ENCODE peak calls at places on chromosome X, in four cellular contexts. One of them, this sample, is unnamed.

GRCh38 chrX:52870041-52870440 is 2.2 kb upstream of the XAGE3 start:
- DNase-seq in colonic mucosa: no peak
- DNase-seq in A549: no peak
- DNase-seq in OCI-LY7: no peak
- DNase-seq in this sample: no peak

GRCh38 chrX:17596546-17597205 is 140.6 kb upstream of the SCML1 start:
- DNase-seq in A549: no peak
- DNase-seq in colonic mucosa: no peak
- DNase-seq in OCI-LY7: no peak
- DNase-seq in this sample: no peak

GRCh38 chrX:44101300-44101699 is 128.1 kb upstream of the NDP start:
- DNase-seq in colonic mucosa: no peak
- DNase-seq in OCI-LY7: no peak
- DNase-seq in A549: no peak
- DNase-seq in this sample: no peak

GRCh38 chrX:84735025-84735424 is 232.8 kb upstream of the HDX start:
- DNase-seq in colonic mucosa: no peak
- DNase-seq in OCI-LY7: no peak
- DNase-seq in A549: no peak
- DNase-seq in this sample: no peak

GRCh38 chrX:120625366-120625765 is 4.5 kb downstream of the C1GALT1C1 start:
- DNase-seq in A549: no peak
- DNase-seq in colonic mucosa: no peak
- DNase-seq in OCI-LY7: no peak
- DNase-seq in this sample: no peak

GRCh38 chrX:2928127-2928582 is 984 bp downstream of the ARSD start:
- DNase-seq in OCI-LY7: no peak
- DNase-seq in colonic mucosa: peak; percentile 69
- DNase-seq in A549: peak; percentile 52
- DNase-seq in this sample: no peak

GRCh38 chrX:95117556-95117955 is 1443.5 kb downstream of the FAM133A start:
- DNase-seq in colonic mucosa: no peak
- DNase-seq in OCI-LY7: no peak
- DNase-seq in A549: no peak
- DNase-seq in this sample: no peak

GRCh38 chrX:100643212-100643611 is 787 bp upstream of the SRPX2 start:
- DNase-seq in OCI-LY7: no peak
- DNase-seq in A549: no peak
- DNase-seq in colonic mucosa: no peak
- DNase-seq in this sample: no peak

GRCh38 chrX:254630-255215 is 26.5 kb upstream of the PLCXD1 start:
- DNase-seq in A549: no peak
- DNase-seq in OCI-LY7: no peak
- DNase-seq in colonic mucosa: no peak
- DNase-seq in this sample: no peak

GRCh38 chrX:57241967-57242366 is 44.5 kb upstream of the FAAH2 start:
- DNase-seq in OCI-LY7: no peak
- DNase-seq in A549: no peak
- DNase-seq in colonic mucosa: no peak
- DNase-seq in this sample: no peak

GRCh38 chrX:101417981-101418841 is 10.2 kb downstream of the HNRNPH2 start:
- DNase-seq in OCI-LY7: no peak
- DNase-seq in A549: no peak
- DNase-seq in colonic mucosa: peak; percentile 65
- DNase-seq in this sample: no peak

GRCh38 chrX:129361566-129361965 is 161.7 kb downstream of the SMARCA1 start:
- DNase-seq in OCI-LY7: no peak
- DNase-seq in A549: no peak
- DNase-seq in colonic mucosa: no peak
- DNase-seq in this sample: no peak

GRCh38 chrX:129359269-129359668 is 164.0 kb downstream of the SMARCA1 start:
- DNase-seq in OCI-LY7: no peak
- DNase-seq in colonic mucosa: no peak
- DNase-seq in A549: no peak
- DNase-seq in this sample: no peak

DNA sequence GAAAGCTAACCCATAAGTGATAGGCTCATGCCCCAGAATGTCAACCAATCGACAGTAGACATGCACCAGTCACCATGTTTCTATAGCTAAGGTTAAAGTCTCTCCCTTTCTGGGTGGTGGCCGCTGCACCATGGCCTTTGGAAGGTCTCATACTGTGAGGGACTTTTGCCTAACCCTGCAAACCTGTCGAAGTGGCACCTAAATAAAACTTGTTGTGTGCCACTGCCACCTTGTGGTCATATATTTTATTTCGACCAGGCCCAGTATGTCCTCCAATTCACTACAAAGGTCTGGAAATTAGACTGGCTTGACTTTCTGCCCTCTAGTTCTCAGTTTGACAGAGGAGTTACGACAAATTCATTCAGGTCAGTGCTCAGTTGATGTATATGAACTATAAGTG is 163.1 kb downstream of the SMARCA1 start:
- DNase-seq in OCI-LY7: peak; percentile 47
- DNase-seq in colonic mucosa: peak; percentile 45
- DNase-seq in A549: peak; percentile 13
- DNase-seq in this sample: no peak
- TF ChIP-seq CTCF in OCI-LY7: peak; percentile 76
- TF ChIP-seq CTCF in colonic mucosa: peak; percentile 47
- TF ChIP-seq CTCF in A549: peak; percentile 60
- TF ChIP-seq CTCF in this sample: peak; percentile 38

GRCh38 chrX:79079477-79079876 is 65.0 kb upstream of the GPR174 start:
- DNase-seq in OCI-LY7: no peak
- DNase-seq in colonic mucosa: no peak
- DNase-seq in A549: no peak
- DNase-seq in this sample: no peak
- H3K4me3 ChIP-seq in OCI-LY7: no peak overlapping the region
- H3K4me3 ChIP-seq in colonic mucosa: no peak overlapping the region
- H3K4me3 ChIP-seq in A549: no peak overlapping the region
- H3K4me3 ChIP-seq in this sample: no peak overlapping the region

DNA sequence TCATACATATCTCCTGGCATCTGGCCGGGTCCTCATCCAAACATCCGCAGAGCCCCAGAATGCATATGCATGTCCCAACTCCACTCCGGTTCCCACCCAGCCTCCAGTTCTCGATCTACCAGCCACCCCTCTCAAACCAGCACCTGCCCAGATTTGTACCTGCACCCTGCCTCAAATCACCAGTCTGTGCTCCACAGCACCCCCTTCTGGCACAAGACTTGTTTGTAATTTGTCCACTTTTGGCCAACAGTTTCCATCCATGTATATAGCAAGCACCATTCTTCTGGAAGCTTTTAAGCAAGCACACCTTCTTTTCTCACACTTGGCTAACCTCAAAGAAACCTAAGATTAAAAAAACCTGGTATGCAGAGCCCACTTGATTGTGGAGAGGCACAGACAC is 644.1 kb downstream of the MID1IP1 start:
- DNase-seq in A549: no peak
- DNase-seq in OCI-LY7: peak; percentile 11
- DNase-seq in colonic mucosa: peak; percentile 41
- DNase-seq in this sample: no peak
- TF ChIP-seq CTCF in A549: no peak
- TF ChIP-seq CTCF in OCI-LY7: peak; percentile 63
- TF ChIP-seq CTCF in colonic mucosa: peak; percentile 32
- TF ChIP-seq CTCF in this sample: peak; percentile 42

DNA sequence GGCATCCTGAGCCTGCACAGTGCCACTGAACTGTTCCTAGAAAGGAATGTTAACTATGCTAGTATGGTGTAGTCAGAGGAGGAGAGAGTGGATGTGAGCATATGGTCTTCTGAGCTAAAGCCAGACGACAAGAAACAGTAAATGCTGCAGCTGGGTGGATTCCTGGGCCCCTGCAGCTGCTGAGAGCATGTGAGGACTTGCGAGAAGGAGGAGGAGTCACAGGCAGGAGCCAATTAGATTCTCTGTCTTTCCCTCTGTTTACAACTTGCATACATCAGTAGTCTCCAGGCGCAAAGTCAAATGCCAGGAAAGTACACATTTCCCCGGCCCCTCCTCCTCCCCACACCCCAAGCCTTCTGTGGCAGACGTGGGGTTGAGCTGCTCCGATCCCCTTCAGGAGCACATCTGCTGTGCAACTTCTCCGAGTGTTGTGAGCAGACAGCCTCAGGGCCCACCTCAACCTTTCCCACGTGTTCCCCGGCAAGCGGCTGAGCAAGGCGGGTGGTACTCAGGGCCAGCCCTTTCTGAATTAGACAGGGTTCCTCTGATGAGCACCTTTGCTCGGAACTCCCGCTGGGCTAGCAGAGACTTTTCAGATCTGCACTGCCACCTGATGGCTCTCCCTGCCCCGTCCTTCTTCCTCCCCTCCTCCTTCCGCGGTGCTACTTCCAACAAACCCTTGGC is 108.7 kb upstream of the ATP6AP2 start:
- DNase-seq in A549: no peak
- DNase-seq in colonic mucosa: peak; percentile 40
- DNase-seq in OCI-LY7: peak; percentile 4
- DNase-seq in this sample: peak; percentile 13
- H3K4me3 ChIP-seq in A549: no peak overlapping the region
- H3K4me3 ChIP-seq in colonic mucosa: no peak overlapping the region
- H3K4me3 ChIP-seq in OCI-LY7: no peak overlapping the region
- H3K4me3 ChIP-seq in this sample: no peak overlapping the region

GRCh38 chrX:3939967-3940610 is 226.6 kb upstream of the PRKX start:
- DNase-seq in colonic mucosa: no peak
- DNase-seq in OCI-LY7: peak; percentile 21
- DNase-seq in A549: no peak
- DNase-seq in this sample: no peak
- TF ChIP-seq CTCF in colonic mucosa: peak; percentile 28
- TF ChIP-seq CTCF in OCI-LY7: peak; percentile 69
- TF ChIP-seq CTCF in A549: peak; percentile 56
- TF ChIP-seq CTCF in this sample: peak; percentile 26

GRCh38 chrX:132206259-132206658 is 13.0 kb downstream of the RAP2C start:
- DNase-seq in A549: no peak
- DNase-seq in OCI-LY7: no peak
- DNase-seq in colonic mucosa: no peak
- DNase-seq in this sample: no peak

GRCh38 chrX:132204629-132205028 is 14.6 kb downstream of the RAP2C start:
- DNase-seq in OCI-LY7: no peak
- DNase-seq in colonic mucosa: no peak
- DNase-seq in A549: no peak
- DNase-seq in this sample: no peak

GRCh38 chrX:132209527-132209926 is 9.7 kb downstream of the RAP2C start:
- DNase-seq in OCI-LY7: no peak
- DNase-seq in A549: no peak
- DNase-seq in colonic mucosa: no peak
- DNase-seq in this sample: no peak

GRCh38 chrX:132208422-132208821 is 10.8 kb downstream of the RAP2C start:
- DNase-seq in A549: no peak
- DNase-seq in colonic mucosa: no peak
- DNase-seq in OCI-LY7: no peak
- DNase-seq in this sample: no peak

DNA sequence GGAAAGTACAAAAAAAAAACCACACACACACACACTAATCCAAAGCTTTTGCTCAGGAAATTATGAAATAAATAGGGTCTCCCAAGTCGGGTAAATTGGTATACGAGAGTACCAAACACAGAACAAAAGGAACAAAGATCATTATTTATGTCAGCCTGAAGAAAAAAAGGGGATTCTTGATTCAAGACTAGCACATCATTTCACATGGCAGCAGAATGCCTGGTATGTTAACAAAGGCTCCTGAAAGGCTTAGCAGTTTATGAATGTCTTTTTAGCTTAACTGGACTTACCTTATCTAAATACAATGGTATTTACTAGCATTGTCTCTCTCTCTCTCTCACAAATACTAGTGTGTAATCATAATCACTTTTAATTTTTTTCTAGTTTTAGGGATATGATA is 11.3 kb downstream of the RAP2C start:
- DNase-seq in A549: no peak
- DNase-seq in colonic mucosa: no peak
- DNase-seq in OCI-LY7: no peak
- DNase-seq in this sample: no peak
- H3K4me3 ChIP-seq in A549: no peak overlapping the region
- H3K4me3 ChIP-seq in colonic mucosa: no peak overlapping the region
- H3K4me3 ChIP-seq in OCI-LY7: no peak overlapping the region
- H3K4me3 ChIP-seq in this sample: no peak overlapping the region

GRCh38 chrX:115894087-115894486 is 276.5 kb upstream of the AGTR2 start:
- DNase-seq in colonic mucosa: peak; percentile 41
- DNase-seq in OCI-LY7: no peak
- DNase-seq in A549: no peak
- DNase-seq in this sample: no peak
- TF ChIP-seq CTCF in colonic mucosa: peak; percentile 29
- TF ChIP-seq CTCF in OCI-LY7: no peak
- TF ChIP-seq CTCF in A549: no peak
- TF ChIP-seq CTCF in this sample: peak; percentile 46